ENCODE peak calls at places on chromosomes 2 and 18, in five cellular contexts. X is B cell, Z is HCT116, J is NCI-H2171, W is BE2C. B is an unnamed sample.

GRCh38 chr2:20065885-20066602 is 14.6 kb upstream of the LAPTM4A start:
- DNase-seq in J (peak), Z (no peak), X (no peak), W (peak), B (no peak)

GRCh38 chr2:1593371-1594205 is 150.7 kb downstream of the PXDN start:
- DNase-seq in J (peak), X (no peak), W (peak), Z (peak), B (no peak)

GRCh38 chr18:42635378-42636048 is 480.0 kb downstream of the RIT2 start:
- DNase-seq in X (no peak), W (no peak), Z (no peak), J (no peak), B (no peak)

GRCh38 chr2:120675460-120676130 is 60.1 kb upstream of the GLI2 start:
- DNase-seq in J (no peak), X (peak), W (peak), Z (peak), B (peak)

GRCh38 chr2:24304098-24304497 is 56.2 kb downstream of the ITSN2 start:
- DNase-seq in J (no peak), Z (no peak), W (peak), X (no peak), B (no peak)

GRCh38 chr2:239365071-239365781 is 35.6 kb downstream of the HDAC4 start:
- DNase-seq in J (no peak), W (no peak), Z (no peak), X (no peak), B (no peak)

GRCh38 chr2:35822716-35823115 is 532.9 kb upstream of the CRIM1 start:
- DNase-seq in X (no peak), J (no peak), W (no peak), Z (no peak), B (no peak)

GRCh38 chr18:76053551-76053950 is 441.5 kb downstream of the ZNF516 start:
- DNase-seq in J (no peak), W (no peak), Z (no peak), X (no peak), B (no peak)

GRCh38 chr2:28587526-28588230 is 91.8 kb downstream of the PLB1 start:
- DNase-seq in J (no peak), Z (no peak), X (no peak), W (no peak), B (no peak)

GRCh38 chr2:18991177-18992168 is 366.9 kb downstream of the OSR1 start:
- DNase-seq in Z (no peak), X (no peak), W (no peak), J (peak), B (no peak)

GRCh38 chr18:49859725-49860124 is 46.4 kb upstream of the ACAA2 start:
- DNase-seq in X (no peak), Z (no peak), J (no peak), W (no peak), B (no peak)

B was measured in GM20000.